ENCODE peak calls at places on chromosome 12, in four cellular contexts. X, S, T and Y are unnamed samples.

GRCh38 chr12:120055231-120055630 is 61.3 kb downstream of the RAB35 start:
- DNase-seq in T (no peak), S (no peak), X (no peak), Y (no peak)

GRCh38 chr12:96211989-96212388 is 17.8 kb downstream of the ELK3 start:
- DNase-seq in S (no peak), T (no peak), X (no peak), Y (no peak)

GRCh38 chr12:55789893-55790292 is 27.6 kb downstream of the SARNP start:
- DNase-seq in S (no peak), X (no peak), T (no peak), Y (no peak)

GRCh38 chr12:130066742-130067141 is 95.5 kb upstream of the FZD10 start:
- DNase-seq in X (no peak), S (no peak), T (no peak), Y (no peak)

GRCh38 chr12:20339060-20339459 is 29.3 kb upstream of the PDE3A start:
- DNase-seq in T (no peak), S (no peak), X (no peak), Y (no peak)

GRCh38 chr12:54024581-54024980 is 3.7 kb upstream of the HOXC6 start:
- DNase-seq in X (no peak), S (no peak), T (no peak), Y (no peak)

GRCh38 chr12:30806989-30807694 is 52.4 kb upstream of the CAPRIN2 start:
- DNase-seq in X (peak), S (peak), T (peak), Y (peak)

GRCh38 chr12:24852420-24852819 is 96.5 kb downstream of the BCAT1 start:
- DNase-seq in T (no peak), S (no peak), X (no peak), Y (no peak)

GRCh38 chr12:55771736-55772135 is 28.8 kb downstream of the GDF11 start:
- DNase-seq in T (no peak), X (no peak), S (no peak), Y (no peak)

GRCh38 chr12:121968880-121969279 is 50.5 kb downstream of the CFAP251 start:
- DNase-seq in T (no peak), X (no peak), S (no peak), Y (no peak)

GRCh38 chr12:79086546-79086945 is 222.0 kb downstream of the SYT1 start:
- DNase-seq in T (no peak), X (no peak), S (no peak), Y (no peak)

GRCh38 chr12:26135010-26135420 is 10.2 kb upstream of the BHLHE41 start:
- DNase-seq in S (no peak), X (no peak), T (no peak), Y (no peak)

GRCh38 chr12:77940011-77940423 is 109.3 kb downstream of the NAV3 start:
- DNase-seq in X (no peak), S (no peak), T (no peak), Y (no peak)

GRCh38 chr12:120049426-120049825 is 60.4 kb downstream of the BICDL1 start:
- DNase-seq in T (no peak), S (no peak), X (no peak), Y (no peak)

GRCh38 chr12:72207094-72207493 is 65.1 kb upstream of the TRHDE start:
- DNase-seq in T (no peak), X (no peak), S (no peak), Y (no peak)

GRCh38 chr12:58905422-58905821 is 14.9 kb downstream of the LRIG3 start:
- DNase-seq in T (no peak), S (no peak), X (no peak), Y (no peak)

GRCh38 chr12:124979568-124979967 is 9.4 kb downstream of the DHX37 start:
- DNase-seq in T (no peak), X (no peak), S (no peak), Y (no peak)

GRCh38 chr12:131131808-131132117 is 178.1 kb downstream of the ADGRD1 start:
- DNase-seq in S (no peak), T (no peak), X (no peak), Y (no peak)

GRCh38 chr12:69932154-69932553 is 107.1 kb downstream of the MYRFL start:
- DNase-seq in S (no peak), X (no peak), T (no peak), Y (peak)

GRCh38 chr12:113184098-113184899 is 979 bp downstream of the DDX54 start:
- DNase-seq in S (no peak), T (no peak), X (no peak), Y (no peak)

GRCh38 chr12:82805812-82806497 is 119.2 kb downstream of the TMTC2 start:
- DNase-seq in X (no peak), T (no peak), S (no peak), Y (no peak)

GRCh38 chr12:105986779-105987686 is 151.7 kb downstream of the NUAK1 start:
- DNase-seq in X (no peak), T (no peak), S (no peak), Y (no peak)

GRCh38 chr12:7709969-7710368 is 1.3 kb upstream of the DPPA3 start:
- DNase-seq in X (no peak), T (no peak), S (no peak), Y (no peak)

GRCh38 chr12:58633479-58633878 is 286.8 kb downstream of the LRIG3 start:
- DNase-seq in X (no peak), S (no peak), T (no peak), Y (no peak)

GRCh38 chr12:113005759-113006158 is 27.4 kb downstream of the OAS2 start:
- DNase-seq in X (no peak), T (no peak), S (no peak), Y (no peak)

GRCh38 chr12:111589601-111590000 is 9.5 kb downstream of the ATXN2 start:
- DNase-seq in S (no peak), T (no peak), X (no peak), Y (no peak)

GRCh38 chr12:113862570-113863454 is 103.3 kb downstream of the RBM19 start:
- DNase-seq in T (peak), S (no peak), X (no peak), Y (peak)

GRCh38 chr12:25034676-25035075 is 85.8 kb upstream of the BCAT1 start:
- DNase-seq in T (no peak), S (no peak), X (no peak), Y (no peak)

GRCh38 chr12:690466-690865 is 27.2 kb upstream of the NINJ2 start:
- DNase-seq in T (no peak), S (no peak), X (no peak), Y (no peak)

GRCh38 chr12:24838531-24838950 is 110.4 kb downstream of the BCAT1 start:
- DNase-seq in X (no peak), S (no peak), T (peak), Y (no peak)

GRCh38 chr12:122851820-122852219 is 16.6 kb downstream of the HIP1R start:
- DNase-seq in T (no peak), X (no peak), S (no peak), Y (no peak)

GRCh38 chr12:69821441-69822204 is 3.4 kb upstream of the MYRFL start:
- DNase-seq in S (no peak), X (no peak), T (no peak), Y (no peak)

GRCh38 chr12:31232361-31232965 is 93.5 kb downstream of the SINHCAF start:
- DNase-seq in X (no peak), T (no peak), S (no peak), Y (no peak)

GRCh38 chr12:12890815-12891645 is at the start of gene GPRC5A:
- DNase-seq in X (peak), T (no peak), S (peak), Y (peak)

GRCh38 chr12:33044447-33044846 is 147.9 kb upstream of the PKP2 start:
- DNase-seq in X (no peak), S (no peak), T (no peak), Y (no peak)

GRCh38 chr12:101876861-101877815 is at the start of gene DRAM1:
- DNase-seq in T (no peak), S (peak), X (peak), Y (peak)

GRCh38 chr12:3538691-3539030 is 47.7 kb downstream of the PRMT8 start:
- DNase-seq in X (no peak), T (no peak), S (no peak), Y (no peak)

GRCh38 chr12:116594325-116595038 is 35.3 kb downstream of the MAP1LC3B2 start:
- DNase-seq in T (no peak), S (no peak), X (no peak), Y (no peak)

GRCh38 chr12:119328111-119328510 is 6.4 kb upstream of the CCDC60 start:
- DNase-seq in S (peak), X (peak), T (no peak), Y (peak)

GRCh38 chr12:94987806-94988205 is 15.7 kb downstream of the NDUFA12 start:
- DNase-seq in X (no peak), S (no peak), T (no peak), Y (no peak)

GRCh38 chr12:94990222-94990621 is 13.3 kb downstream of the NDUFA12 start:
- DNase-seq in T (peak), S (no peak), X (no peak), Y (no peak)

GRCh38 chr12:94994312-94994711 is 9.2 kb downstream of the NDUFA12 start:
- DNase-seq in X (no peak), T (no peak), S (no peak), Y (no peak)

GRCh38 chr12:94983321-94983720 is 20.2 kb downstream of the NDUFA12 start:
- DNase-seq in X (no peak), S (no peak), T (no peak), Y (no peak)

GRCh38 chr12:94988471-94988870 is 15.0 kb downstream of the NDUFA12 start:
- DNase-seq in S (no peak), X (no peak), T (no peak), Y (no peak)
- TF ChIP-seq SUZ12 in S (no peak), X (no peak), T (no peak), Y (no peak)

GRCh38 chr12:88600272-88600671 is 20.0 kb upstream of the KITLG start:
- DNase-seq in S (no peak), T (no peak), X (no peak), Y (no peak)
- TF ChIP-seq ZNF274 in S (no peak), T (no peak), X (no peak), Y (no peak)

DNA sequence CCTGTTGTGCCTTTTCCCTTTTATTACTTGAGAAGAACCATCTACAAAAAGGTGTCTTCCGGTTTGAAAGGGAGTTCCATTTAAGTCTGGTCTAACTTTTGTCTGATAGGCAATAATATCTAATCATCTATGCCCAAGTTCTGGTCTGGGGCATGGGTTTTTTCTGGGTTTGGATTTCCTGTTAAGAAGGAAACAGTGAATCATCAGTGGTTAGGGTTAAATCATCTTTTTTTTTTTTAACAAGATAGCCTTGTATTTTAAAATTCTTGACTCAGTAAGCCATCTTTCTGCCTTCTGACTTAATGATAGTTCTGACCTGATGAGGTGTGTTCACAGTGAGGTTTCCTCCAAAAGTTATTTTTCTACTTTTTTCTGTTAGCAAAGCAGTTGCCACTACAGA is 29.3 kb upstream of the CPNE8 start:
- DNase-seq in S (no peak), X (no peak), T (no peak), Y (no peak)
- TF ChIP-seq SUZ12 in S (no peak), X (no peak), T (no peak), Y (no peak)

DNA sequence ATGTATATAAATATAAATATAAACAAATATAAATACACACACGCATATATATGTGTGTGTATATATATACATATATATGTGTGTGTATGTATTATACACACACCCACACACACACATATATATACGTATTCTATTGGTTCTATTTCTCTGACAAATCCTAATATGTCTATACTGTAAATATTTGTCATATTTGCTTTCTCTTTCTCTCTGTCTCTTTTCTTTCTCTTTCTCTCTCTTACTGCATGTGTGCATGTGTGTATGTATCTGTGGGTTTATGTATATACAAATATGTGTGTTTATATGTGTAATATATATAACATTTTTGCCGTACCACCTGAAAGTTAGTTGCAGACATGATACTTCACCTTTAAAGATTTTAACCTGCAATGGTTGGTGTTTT is 174.2 kb upstream of the PLEKHG7 start:
- DNase-seq in S (no peak), X (no peak), T (no peak), Y (no peak)
- TF ChIP-seq ZNF274 in S (no peak), X (no peak), T (no peak), Y (no peak)

GRCh38 chr12:42589465-42590323 is at the start of gene PRICKLE1:
- DNase-seq in X (peak), S (no peak), T (no peak), Y (peak)

GRCh38 chr12:42588308-42588836 is 1.2 kb downstream of the PRICKLE1 start:
- DNase-seq in S (no peak), X (no peak), T (no peak), Y (no peak)

GRCh38 chr12:42588981-42589464 is 523 bp downstream of the PRICKLE1 start:
- DNase-seq in T (no peak), S (no peak), X (peak), Y (peak)

GRCh38 chr12:42590324-42590934 is 883 bp upstream of the PRICKLE1 start:
- DNase-seq in X (peak), T (no peak), S (no peak), Y (no peak)

DNA sequence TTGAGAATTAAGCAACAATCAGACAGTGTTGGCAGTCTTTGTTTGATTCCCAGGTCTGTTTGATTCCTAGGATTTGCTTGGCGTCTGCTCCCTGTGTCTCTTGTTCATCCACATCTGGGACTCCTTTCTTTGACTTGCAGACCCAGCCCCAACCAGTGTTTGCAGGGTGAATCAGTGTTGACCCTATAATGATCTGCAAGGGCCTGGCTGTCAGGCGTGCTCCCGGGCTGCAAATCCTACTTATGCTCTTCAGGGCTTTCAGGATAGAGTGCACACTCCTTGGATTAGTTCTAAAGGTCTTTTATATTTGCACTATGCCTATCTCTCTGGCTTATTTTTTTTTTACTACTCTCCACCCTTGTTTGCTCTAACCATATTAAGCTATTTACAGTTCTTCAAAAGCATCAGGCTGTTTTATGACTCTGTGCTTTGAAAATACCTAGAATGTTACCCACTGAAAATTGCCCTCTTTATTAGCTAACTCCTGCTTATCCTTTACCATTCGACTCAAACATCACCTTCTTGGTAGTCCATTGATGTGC is 4.3 kb upstream of the PRICKLE1 start:
- DNase-seq in T (no peak), X (no peak), S (no peak), Y (no peak)
- TF ChIP-seq SUZ12 in T (no peak), X (no peak), S (no peak), Y (no peak)

DNA sequence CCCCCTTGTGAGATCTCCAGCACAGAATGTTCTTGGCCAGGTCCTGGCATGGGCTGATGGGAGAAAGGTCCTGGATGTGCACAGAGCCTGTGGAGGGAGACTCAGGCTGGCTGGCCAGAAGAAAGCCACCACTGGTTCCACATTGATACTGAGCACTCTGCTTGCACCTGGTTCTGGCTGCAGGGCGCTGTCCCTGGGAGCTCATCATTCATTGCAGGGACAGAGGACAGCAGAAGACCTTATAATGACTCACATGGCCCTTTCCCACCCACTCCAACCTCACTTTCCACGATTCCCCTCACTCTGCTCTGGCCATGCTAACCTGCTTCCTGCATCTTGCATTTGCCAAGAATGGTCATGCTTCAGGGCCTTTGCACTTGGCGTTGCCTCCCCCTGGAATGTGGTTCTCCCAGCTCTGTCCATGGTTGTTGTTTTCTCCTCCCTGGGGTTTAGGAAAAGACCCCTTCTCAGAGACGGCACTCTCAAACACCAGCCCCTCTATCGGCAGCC is 10.3 kb downstream of the KRT7 start:
- DNase-seq in T (no peak), X (no peak), S (no peak), Y (no peak)
- TF ChIP-seq ZNF274 in T (no peak), X (no peak), S (no peak), Y (no peak)